ENCODE peak calls at places on chromosomes 5 and 9, in ten cellular contexts. One of them, this sample, is unnamed. For H3K27me3 and H3K4me1, the result is how much of the 10 kb centered on the place peaks cover.

GRCh38 chr9:18821794-18822193 is 211.2 kb downstream of the SAXO1 start:
- DNase-seq in endothelial cell of umbilical vein: no peak
- DNase-seq in HAP-1: no peak
- DNase-seq in astrocyte: peak
- DNase-seq in NT2/D1: peak
- DNase-seq in lower lobe of right lung: no peak
- DNase-seq in vagina: no peak
- DNase-seq in upper lobe of right lung: no peak
- DNase-seq in lung: no peak
- DNase-seq in left lung: no peak
- DNase-seq in this sample: no peak

GRCh38 chr5:178236685-178237084 is 4.1 kb upstream of the PHYKPL start:
- DNase-seq in endothelial cell of umbilical vein: no peak
- DNase-seq in HAP-1: no peak
- DNase-seq in astrocyte: no peak
- DNase-seq in NT2/D1: no peak
- DNase-seq in lower lobe of right lung: no peak
- DNase-seq in vagina: no peak
- DNase-seq in upper lobe of right lung: peak
- DNase-seq in lung: peak
- DNase-seq in left lung: peak
- DNase-seq in this sample: no peak

GRCh38 chr5:135458921-135459331 is 6.8 kb upstream of the TIFAB start:
- DNase-seq in endothelial cell of umbilical vein: no peak
- DNase-seq in HAP-1: no peak
- DNase-seq in astrocyte: peak
- DNase-seq in NT2/D1: no peak
- DNase-seq in lower lobe of right lung: peak
- DNase-seq in vagina: no peak
- DNase-seq in upper lobe of right lung: peak
- DNase-seq in lung: peak
- DNase-seq in left lung: peak
- DNase-seq in this sample: no peak

GRCh38 chr5:29796018-29796417 is 1397.5 kb upstream of the CDH6 start:
- DNase-seq in endothelial cell of umbilical vein: no peak
- DNase-seq in HAP-1: no peak
- DNase-seq in astrocyte: no peak
- DNase-seq in NT2/D1: no peak
- DNase-seq in lower lobe of right lung: no peak
- DNase-seq in vagina: no peak
- DNase-seq in upper lobe of right lung: no peak
- DNase-seq in lung: no peak
- DNase-seq in left lung: no peak
- DNase-seq in this sample: no peak

GRCh38 chr9:135073081-135073740 is 14.3 kb upstream of the OLFM1 start:
- DNase-seq in endothelial cell of umbilical vein: no peak
- DNase-seq in HAP-1: no peak
- DNase-seq in astrocyte: no peak
- DNase-seq in NT2/D1: no peak
- DNase-seq in lower lobe of right lung: no peak
- DNase-seq in vagina: no peak
- DNase-seq in upper lobe of right lung: peak
- DNase-seq in lung: no peak
- DNase-seq in left lung: peak
- DNase-seq in this sample: no peak

GRCh38 chr5:33737697-33738096 is 154.1 kb downstream of the ADAMTS12 start:
- DNase-seq in endothelial cell of umbilical vein: no peak
- DNase-seq in HAP-1: no peak
- DNase-seq in astrocyte: no peak
- DNase-seq in NT2/D1: no peak
- DNase-seq in lower lobe of right lung: no peak
- DNase-seq in vagina: no peak
- DNase-seq in upper lobe of right lung: no peak
- DNase-seq in lung: no peak
- DNase-seq in left lung: no peak
- DNase-seq in this sample: no peak

GRCh38 chr5:366541-367357 is 45.2 kb downstream of the AHRR start:
- DNase-seq in endothelial cell of umbilical vein: no peak
- DNase-seq in HAP-1: no peak
- DNase-seq in astrocyte: no peak
- DNase-seq in NT2/D1: no peak
- DNase-seq in lower lobe of right lung: no peak
- DNase-seq in vagina: peak
- DNase-seq in upper lobe of right lung: no peak
- DNase-seq in lung: peak
- DNase-seq in left lung: no peak
- DNase-seq in this sample: no peak

GRCh38 chr5:178083942-178084341 is 29.4 kb upstream of the N4BP3 start:
- DNase-seq in endothelial cell of umbilical vein: no peak
- DNase-seq in HAP-1: no peak
- DNase-seq in astrocyte: no peak
- DNase-seq in NT2/D1: no peak
- DNase-seq in lower lobe of right lung: no peak
- DNase-seq in vagina: no peak
- DNase-seq in upper lobe of right lung: no peak
- DNase-seq in lung: no peak
- DNase-seq in left lung: no peak
- DNase-seq in this sample: no peak

GRCh38 chr5:171776176-171776575 is 9.4 kb upstream of the SMIM23 start:
- DNase-seq in endothelial cell of umbilical vein: peak
- DNase-seq in HAP-1: no peak
- DNase-seq in astrocyte: no peak
- DNase-seq in NT2/D1: no peak
- DNase-seq in lower lobe of right lung: no peak
- DNase-seq in vagina: no peak
- DNase-seq in upper lobe of right lung: no peak
- DNase-seq in lung: no peak
- DNase-seq in left lung: no peak
- DNase-seq in this sample: no peak

GRCh38 chr5:83006683-83007283 is 70.4 kb downstream of the TMEM167A start:
- DNase-seq in endothelial cell of umbilical vein: no peak
- DNase-seq in HAP-1: no peak
- DNase-seq in astrocyte: no peak
- DNase-seq in NT2/D1: no peak
- DNase-seq in lower lobe of right lung: no peak
- DNase-seq in vagina: no peak
- DNase-seq in upper lobe of right lung: no peak
- DNase-seq in lung: no peak
- DNase-seq in left lung: no peak
- DNase-seq in this sample: no peak

GRCh38 chr9:81986051-81986450 is 2.5 kb upstream of the SPATA31D1 start:
- DNase-seq in endothelial cell of umbilical vein: no peak
- DNase-seq in HAP-1: no peak
- DNase-seq in astrocyte: no peak
- DNase-seq in NT2/D1: no peak
- DNase-seq in lower lobe of right lung: no peak
- DNase-seq in vagina: no peak
- DNase-seq in upper lobe of right lung: no peak
- DNase-seq in lung: no peak
- DNase-seq in left lung: no peak
- DNase-seq in this sample: no peak

GRCh38 chr5:124584991-124585715 is 161.3 kb downstream of the ZNF608 start:
- DNase-seq in endothelial cell of umbilical vein: no peak
- DNase-seq in HAP-1: no peak
- DNase-seq in astrocyte: no peak
- DNase-seq in NT2/D1: no peak
- DNase-seq in lower lobe of right lung: no peak
- DNase-seq in vagina: no peak
- DNase-seq in upper lobe of right lung: no peak
- DNase-seq in lung: no peak
- DNase-seq in left lung: no peak
- DNase-seq in this sample: no peak

GRCh38 chr5:16712178-16712577 is 95.4 kb upstream of the RETREG1 start:
- DNase-seq in endothelial cell of umbilical vein: peak
- DNase-seq in HAP-1: no peak
- DNase-seq in astrocyte: no peak
- DNase-seq in NT2/D1: no peak
- DNase-seq in lower lobe of right lung: no peak
- DNase-seq in vagina: no peak
- DNase-seq in upper lobe of right lung: no peak
- DNase-seq in lung: no peak
- DNase-seq in left lung: no peak
- DNase-seq in this sample: no peak

GRCh38 chr9:76691761-76692313 is 72.4 kb upstream of the PCA3 start:
- DNase-seq in endothelial cell of umbilical vein: peak
- DNase-seq in HAP-1: no peak
- DNase-seq in astrocyte: no peak
- DNase-seq in NT2/D1: no peak
- DNase-seq in lower lobe of right lung: no peak
- DNase-seq in vagina: no peak
- DNase-seq in upper lobe of right lung: no peak
- DNase-seq in lung: no peak
- DNase-seq in left lung: no peak
- DNase-seq in this sample: no peak

GRCh38 chr5:36934740-36935356 is 58.3 kb downstream of the NIPBL start:
- DNase-seq in endothelial cell of umbilical vein: peak
- DNase-seq in HAP-1: no peak
- DNase-seq in astrocyte: no peak
- DNase-seq in NT2/D1: no peak
- DNase-seq in lower lobe of right lung: no peak
- DNase-seq in vagina: no peak
- DNase-seq in upper lobe of right lung: no peak
- DNase-seq in lung: no peak
- DNase-seq in left lung: no peak
- DNase-seq in this sample: no peak

GRCh38 chr5:77255617-77256016 is 45.1 kb downstream of the PDE8B start:
- DNase-seq in endothelial cell of umbilical vein: no peak
- DNase-seq in HAP-1: no peak
- DNase-seq in astrocyte: no peak
- DNase-seq in NT2/D1: no peak
- DNase-seq in lower lobe of right lung: peak
- DNase-seq in vagina: no peak
- DNase-seq in upper lobe of right lung: no peak
- DNase-seq in lung: no peak
- DNase-seq in left lung: no peak
- DNase-seq in this sample: no peak

GRCh38 chr9:99889120-99889519 is 17.3 kb upstream of the STX17 start:
- DNase-seq in endothelial cell of umbilical vein: no peak
- DNase-seq in HAP-1: no peak
- DNase-seq in astrocyte: no peak
- DNase-seq in NT2/D1: no peak
- DNase-seq in lower lobe of right lung: no peak
- DNase-seq in vagina: no peak
- DNase-seq in upper lobe of right lung: no peak
- DNase-seq in lung: no peak
- DNase-seq in left lung: no peak
- DNase-seq in this sample: no peak

GRCh38 chr5:132771559-132771998 is 5.5 kb downstream of the SEPTIN8 start:
- DNase-seq in endothelial cell of umbilical vein: peak
- DNase-seq in HAP-1: peak
- DNase-seq in astrocyte: peak
- DNase-seq in NT2/D1: peak
- DNase-seq in lower lobe of right lung: no peak
- DNase-seq in vagina: no peak
- DNase-seq in upper lobe of right lung: no peak
- DNase-seq in lung: no peak
- DNase-seq in left lung: no peak
- DNase-seq in this sample: no peak

GRCh38 chr5:137646761-137647160 is 89.1 kb downstream of the KLHL3 start:
- DNase-seq in endothelial cell of umbilical vein: no peak
- DNase-seq in HAP-1: no peak
- DNase-seq in astrocyte: no peak
- DNase-seq in NT2/D1: no peak
- DNase-seq in lower lobe of right lung: no peak
- DNase-seq in vagina: no peak
- DNase-seq in upper lobe of right lung: no peak
- DNase-seq in lung: no peak
- DNase-seq in left lung: no peak
- DNase-seq in this sample: no peak

GRCh38 chr9:117091529-117091928 is 323.3 kb downstream of the ASTN2 start:
- DNase-seq in endothelial cell of umbilical vein: no peak
- DNase-seq in HAP-1: no peak
- DNase-seq in astrocyte: no peak
- DNase-seq in NT2/D1: no peak
- DNase-seq in lower lobe of right lung: no peak
- DNase-seq in vagina: no peak
- DNase-seq in upper lobe of right lung: no peak
- DNase-seq in lung: no peak
- DNase-seq in left lung: no peak
- DNase-seq in this sample: no peak
- H3K4me3 ChIP-seq in endothelial cell of umbilical vein: no peak
- H3K4me3 ChIP-seq in HAP-1: no peak
- H3K4me3 ChIP-seq in astrocyte: no peak
- H3K4me3 ChIP-seq in NT2/D1: no peak
- H3K4me3 ChIP-seq in lower lobe of right lung: no peak
- H3K4me3 ChIP-seq in vagina: no peak
- H3K4me3 ChIP-seq in upper lobe of right lung: no peak
- H3K4me3 ChIP-seq in lung: no peak
- H3K4me3 ChIP-seq in left lung: no peak
- H3K4me3 ChIP-seq in this sample: no peak

DNA sequence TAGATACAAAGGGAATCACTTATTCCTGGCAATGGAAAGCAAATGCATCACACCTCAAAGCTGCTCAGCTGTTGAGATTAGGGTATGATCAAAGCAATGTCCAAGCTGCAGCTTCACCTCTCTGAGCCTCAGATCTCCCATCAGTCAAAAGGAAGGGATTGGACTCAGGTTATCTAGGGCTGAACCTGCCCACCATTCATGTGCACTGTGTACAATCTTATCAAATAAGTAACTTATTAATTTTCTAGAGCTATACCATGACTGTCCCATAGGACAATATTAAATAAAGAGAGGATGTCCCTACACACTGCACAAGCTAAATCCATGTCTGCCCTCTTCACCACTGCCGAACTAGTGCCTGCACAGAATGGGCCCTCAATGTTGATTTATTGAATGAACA is 127.0 kb downstream of the HSD17B3 start:
- DNase-seq in endothelial cell of umbilical vein: no peak
- DNase-seq in HAP-1: no peak
- DNase-seq in astrocyte: no peak
- DNase-seq in NT2/D1: no peak
- DNase-seq in lower lobe of right lung: no peak
- DNase-seq in vagina: no peak
- DNase-seq in upper lobe of right lung: no peak
- DNase-seq in lung: no peak
- DNase-seq in left lung: no peak
- DNase-seq in this sample: no peak
- H3K27me3 ChIP-seq in endothelial cell of umbilical vein: under half
- H3K27me3 ChIP-seq in HAP-1: under half
- H3K27me3 ChIP-seq in astrocyte: under half
- H3K27me3 ChIP-seq in NT2/D1: under half
- H3K27me3 ChIP-seq in lower lobe of right lung: under half
- H3K27me3 ChIP-seq in vagina: under half
- H3K27me3 ChIP-seq in upper lobe of right lung: under half
- H3K27me3 ChIP-seq in lung: under half
- H3K27me3 ChIP-seq in left lung: under half
- H3K27me3 ChIP-seq in this sample: under half

GRCh38 chr5:147989977-147990376 is 73.8 kb upstream of the SPINK5 start:
- DNase-seq in endothelial cell of umbilical vein: no peak
- DNase-seq in HAP-1: no peak
- DNase-seq in astrocyte: no peak
- DNase-seq in NT2/D1: no peak
- DNase-seq in lower lobe of right lung: no peak
- DNase-seq in vagina: no peak
- DNase-seq in upper lobe of right lung: no peak
- DNase-seq in lung: no peak
- DNase-seq in left lung: no peak
- DNase-seq in this sample: no peak
- H3K4me1 ChIP-seq in endothelial cell of umbilical vein: under half
- H3K4me1 ChIP-seq in HAP-1: under half
- H3K4me1 ChIP-seq in astrocyte: under half
- H3K4me1 ChIP-seq in NT2/D1: under half
- H3K4me1 ChIP-seq in lower lobe of right lung: under half
- H3K4me1 ChIP-seq in vagina: under half
- H3K4me1 ChIP-seq in upper lobe of right lung: under half
- H3K4me1 ChIP-seq in lung: under half
- H3K4me1 ChIP-seq in left lung: under half
- H3K4me1 ChIP-seq in this sample: under half

GRCh38 chr9:4238522-4238921 is 61.3 kb downstream of the GLIS3 start:
- DNase-seq in endothelial cell of umbilical vein: no peak
- DNase-seq in HAP-1: no peak
- DNase-seq in astrocyte: peak
- DNase-seq in NT2/D1: no peak
- DNase-seq in lower lobe of right lung: no peak
- DNase-seq in vagina: no peak
- DNase-seq in upper lobe of right lung: no peak
- DNase-seq in lung: no peak
- DNase-seq in left lung: no peak
- DNase-seq in this sample: no peak
- H3K4me3 ChIP-seq in endothelial cell of umbilical vein: no peak
- H3K4me3 ChIP-seq in HAP-1: no peak
- H3K4me3 ChIP-seq in astrocyte: peak
- H3K4me3 ChIP-seq in NT2/D1: no peak
- H3K4me3 ChIP-seq in lower lobe of right lung: no peak
- H3K4me3 ChIP-seq in vagina: no peak
- H3K4me3 ChIP-seq in upper lobe of right lung: no peak
- H3K4me3 ChIP-seq in lung: no peak
- H3K4me3 ChIP-seq in left lung: no peak
- H3K4me3 ChIP-seq in this sample: no peak

This sample was measured in iPS DF 6.9.